ENCODE peak calls at places on chromosomes 13 and 19, in five cellular contexts. P, Z, I, Q and X are unnamed samples.

GRCh38 chr13:77915676-77916075 is 3.0 kb downstream of the EDNRB start:
- DNase-seq in P (no peak), Z (no peak), I (no peak), Q (no peak), X (no peak)

GRCh38 chr19:1295169-1296012 is 9.7 kb downstream of the EFNA2 start:
- DNase-seq in P (no peak), Z (peak), I (no peak), Q (peak), X (peak)

GRCh38 chr19:4338441-4339350 is at the start of gene STAP2:
- DNase-seq in P (peak), Z (peak), I (no peak), Q (peak), X (peak)

GRCh38 chr13:73754727-73755292 is 379.4 kb downstream of the KLF12 start:
- DNase-seq in P (peak), Z (peak), I (peak), Q (no peak), X (peak)

GRCh38 chr19:752652-753517 is 2.0 kb downstream of the MISP start:
- DNase-seq in P (peak), Z (no peak), I (peak), Q (peak), X (no peak)

GRCh38 chr13:30034448-30034795 is 184.0 kb upstream of the UBL3 start:
- DNase-seq in P (no peak), Z (no peak), I (peak), Q (no peak), X (no peak)

GRCh38 chr13:25046985-25047660 is 48.8 kb upstream of the PABPC3 start:
- DNase-seq in P (no peak), Z (peak), I (peak), Q (peak), X (no peak)

GRCh38 chr13:32267836-32268439 is 47.2 kb downstream of the ZAR1L start:
- DNase-seq in P (peak), Z (peak), I (no peak), Q (no peak), X (peak)

GRCh38 chr13:45413826-45414312 is 4.3 kb downstream of the SLC25A30 start:
- DNase-seq in P (no peak), Z (no peak), I (no peak), Q (no peak), X (no peak)

GRCh38 chr13:42981317-42981716 is 10.7 kb downstream of the EPSTI1 start:
- DNase-seq in P (no peak), Z (no peak), I (peak), Q (no peak), X (no peak)

GRCh38 chr13:99322297-99323103 is 15.3 kb upstream of the GPR183 start:
- DNase-seq in P (no peak), Z (no peak), I (peak), Q (no peak), X (no peak)

GRCh38 chr19:47853003-47853402 is 6.0 kb upstream of the TPRX2 start:
- DNase-seq in P (no peak), Z (no peak), I (no peak), Q (no peak), X (no peak)

GRCh38 chr13:108270442-108270841 is 924 bp downstream of the TNFSF13B start:
- DNase-seq in P (no peak), Z (no peak), I (no peak), Q (no peak), X (no peak)

GRCh38 chr13:41513600-41513999 is 56.2 kb downstream of the RGCC start:
- DNase-seq in P (no peak), Z (no peak), I (no peak), Q (no peak), X (no peak)

GRCh38 chr13:51034906-51035305 is 76.2 kb downstream of the C13orf42 start:
- DNase-seq in P (peak), Z (no peak), I (no peak), Q (no peak), X (no peak)

GRCh38 chr13:78121459-78122348 is 203.1 kb upstream of the EDNRB start:
- DNase-seq in P (peak), Z (peak), I (peak), Q (no peak), X (peak)

GRCh38 chr19:10979950-10980349 is 19.1 kb downstream of the SMARCA4 start:
- DNase-seq in P (no peak), Z (no peak), I (no peak), Q (no peak), X (peak)

GRCh38 chr13:59743195-59743594 is 420.5 kb downstream of the DIAPH3 start:
- DNase-seq in P (no peak), Z (no peak), I (peak), Q (no peak), X (no peak)

GRCh38 chr19:51573331-51573730 is 2.2 kb downstream of the ZNF175 start:
- DNase-seq in P (no peak), Z (no peak), I (peak), Q (no peak), X (no peak)

GRCh38 chr13:40563350-40564125 is 102.9 kb downstream of the FOXO1 start:
- DNase-seq in P (no peak), Z (peak), I (no peak), Q (no peak), X (no peak)

GRCh38 chr13:44373247-44373600 is 400 bp upstream of the SERP2 start:
- DNase-seq in P (no peak), Z (no peak), I (no peak), Q (peak), X (no peak)

GRCh38 chr13:54573186-54573585 is 1544.6 kb downstream of the OLFM4 start:
- DNase-seq in P (no peak), Z (no peak), I (no peak), Q (no peak), X (no peak)

GRCh38 chr19:7783991-7784421 is 21.0 kb downstream of the CLEC4M start:
- DNase-seq in P (no peak), Z (no peak), I (peak), Q (no peak), X (no peak)

GRCh38 chr13:75913925-75914324 is 277.8 kb downstream of the LMO7 start:
- DNase-seq in P (no peak), Z (no peak), I (no peak), Q (no peak), X (no peak)

GRCh38 chr13:19794552-19795143 is 11.9 kb upstream of the PSPC1 start:
- DNase-seq in P (no peak), Z (no peak), I (no peak), Q (peak), X (no peak)

GRCh38 chr13:41229356-41229755 is 34.0 kb downstream of the MTRF1 start:
- DNase-seq in P (no peak), Z (no peak), I (no peak), Q (no peak), X (no peak)

GRCh38 chr19:7868671-7869452 is 5.3 kb downstream of the PRR36 start:
- DNase-seq in P (peak), Z (peak), I (peak), Q (peak), X (peak)

GRCh38 chr19:42290523-42291436 is 11.2 kb upstream of the PRR19 start:
- DNase-seq in P (no peak), Z (peak), I (no peak), Q (peak), X (peak)

GRCh38 chr13:91241249-91241648 is 106.2 kb upstream of the MIR17HG start:
- DNase-seq in P (no peak), Z (no peak), I (no peak), Q (no peak), X (no peak)

DNA sequence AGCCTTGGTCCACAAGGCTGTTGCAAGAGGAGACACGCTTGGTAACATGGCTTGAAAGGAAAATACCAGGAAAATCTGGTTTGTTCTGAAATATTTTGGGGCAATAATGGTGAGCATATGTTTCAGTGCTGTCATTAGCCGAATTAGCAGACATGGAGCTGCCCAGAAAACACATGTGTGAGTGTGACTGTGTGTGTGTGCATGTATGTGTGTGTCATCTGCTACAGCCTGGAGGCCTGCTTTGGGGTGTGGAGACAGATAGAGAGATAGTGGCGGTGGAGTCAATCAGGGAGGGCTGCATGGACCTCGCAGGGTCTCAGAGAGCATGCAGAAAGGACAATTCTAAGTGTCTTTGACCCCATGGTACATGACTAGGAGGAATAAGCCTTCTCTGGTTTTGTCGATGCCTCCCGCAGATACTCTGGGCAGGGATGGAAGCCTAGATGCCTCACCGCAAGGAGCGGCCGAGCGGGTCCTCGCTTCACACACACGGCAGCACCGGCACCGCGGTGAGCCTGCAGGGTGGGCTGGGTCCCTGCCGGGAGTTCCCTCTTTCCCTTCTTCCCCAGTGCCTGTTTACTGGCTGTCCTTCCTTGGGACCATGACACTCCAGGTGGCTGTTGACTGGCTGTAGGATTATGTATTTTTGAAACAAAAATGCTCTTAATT is 3.5 kb downstream of the KCTD15 start:
- DNase-seq in P (no peak), Z (no peak), I (no peak), Q (peak), X (no peak)
- H3K9ac ChIP-seq in P (no peak), Z (no peak), I (no peak), Q (no peak), X (no peak)

GRCh38 chr13:33728271-33729037 is 89.5 kb upstream of the RFC3 start:
- DNase-seq in P (no peak), Z (no peak), I (no peak), Q (peak), X (no peak)
- H3K9ac ChIP-seq in P (no peak), Z (no peak), I (no peak), Q (no peak), X (no peak)

DNA sequence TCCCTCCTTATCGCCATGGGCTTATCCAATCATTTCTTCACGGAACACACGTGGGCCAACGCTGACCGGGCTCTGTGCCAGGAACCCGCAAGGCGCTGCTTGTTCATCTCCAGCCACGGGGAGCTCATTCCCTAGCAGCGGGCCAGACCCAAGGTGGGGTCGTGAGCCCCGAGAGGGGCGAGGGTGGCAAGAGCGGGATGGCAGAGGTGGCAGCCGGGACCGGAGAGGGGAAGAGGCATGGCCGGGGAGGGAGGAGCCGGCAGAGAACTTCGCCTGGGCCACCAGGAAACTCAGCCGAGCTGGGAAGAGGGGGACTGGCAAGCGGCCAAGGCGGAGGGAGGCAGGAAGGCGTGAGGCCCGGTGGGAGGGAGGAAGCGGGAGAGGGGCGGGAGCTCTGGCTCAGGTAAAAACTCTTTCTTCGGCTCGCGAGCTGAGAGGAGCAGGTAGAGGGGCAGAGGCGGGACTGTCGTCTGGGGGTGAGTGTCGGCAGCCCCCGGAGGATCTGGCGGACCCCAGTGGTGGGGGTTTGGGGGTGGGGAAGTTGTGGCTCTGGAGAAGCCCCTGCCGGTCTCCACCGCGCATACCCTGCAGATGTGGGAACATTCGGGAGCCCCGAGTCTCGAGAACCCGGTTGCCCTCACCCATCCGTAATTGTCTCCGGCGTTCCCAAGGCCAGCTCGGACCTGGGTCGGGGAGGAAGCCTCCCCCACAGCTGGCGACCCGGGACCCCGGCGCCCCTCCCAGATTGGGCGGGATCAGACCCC is at the start of gene B3GNT3:
- DNase-seq in P (peak), Z (peak), I (no peak), Q (peak), X (no peak)
- H3K9ac ChIP-seq in P (peak), Z (no peak), I (no peak), Q (no peak), X (no peak)

GRCh38 chr19:18044825-18045304 is 36.9 kb downstream of the ARRDC2 start:
- DNase-seq in P (peak), Z (peak), I (peak), Q (peak), X (peak)
- H3K9ac ChIP-seq in P (peak), Z (no peak), I (peak), Q (no peak), X (peak)

DNA sequence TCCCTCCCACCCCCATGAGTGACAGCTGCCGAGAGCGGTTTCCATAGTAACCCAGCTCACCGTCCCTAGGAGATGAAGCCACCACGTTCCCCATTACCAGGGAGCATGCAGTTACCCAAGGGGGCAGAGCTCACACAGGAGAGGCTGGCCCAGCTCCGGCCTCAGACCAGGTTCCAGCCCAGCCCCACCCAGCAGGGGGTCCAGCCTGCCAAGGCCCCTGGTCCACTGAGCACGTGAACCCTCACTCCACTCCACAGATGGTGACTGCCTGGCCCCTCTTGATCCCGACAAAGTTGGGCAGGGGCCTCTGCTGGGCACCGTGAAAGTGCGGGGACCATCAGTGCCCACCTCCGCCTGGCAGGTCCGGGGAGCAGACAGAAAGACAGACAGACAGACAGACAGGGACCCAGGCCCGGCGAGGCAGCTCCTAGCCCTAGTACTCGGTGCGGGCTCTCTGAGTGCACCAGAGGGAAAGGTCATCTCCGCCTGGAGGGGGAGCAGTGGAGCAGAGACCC is 50.7 kb downstream of the CELF5 start:
- DNase-seq in P (no peak), Z (peak), I (no peak), Q (no peak), X (peak)
- H3K9ac ChIP-seq in P (peak), Z (no peak), I (no peak), Q (no peak), X (peak)

DNA sequence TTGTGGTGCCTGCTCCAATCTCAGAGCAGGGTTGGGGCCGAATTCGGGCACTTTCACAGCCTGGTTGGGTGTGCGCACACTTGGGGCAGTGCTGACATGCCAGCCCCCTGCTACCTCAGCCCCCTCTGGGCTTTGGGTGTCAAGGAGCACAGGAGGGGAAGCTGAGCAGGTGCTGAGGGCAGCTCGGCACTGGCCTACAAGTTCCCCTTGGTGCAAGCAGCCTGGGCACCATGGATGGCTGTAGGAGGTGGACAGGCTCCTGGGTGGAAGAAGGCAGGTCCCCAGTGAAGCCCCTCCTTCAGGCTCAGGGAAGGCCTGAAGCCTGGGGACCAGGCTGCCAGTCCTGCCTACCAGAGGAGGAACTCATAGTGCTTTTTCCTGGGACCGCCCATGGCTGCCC is 326.6 kb downstream of the NDFIP2 start:
- DNase-seq in P (no peak), Z (no peak), I (no peak), Q (peak), X (no peak)
- H3K9ac ChIP-seq in P (no peak), Z (no peak), I (no peak), Q (no peak), X (no peak)

GRCh38 chr19:41193420-41194156 is 569 bp downstream of the CYP2S1 start:
- DNase-seq in P (no peak), Z (peak), I (no peak), Q (no peak), X (no peak)
- H3K9ac ChIP-seq in P (peak), Z (peak), I (no peak), Q (no peak), X (no peak)

DNA sequence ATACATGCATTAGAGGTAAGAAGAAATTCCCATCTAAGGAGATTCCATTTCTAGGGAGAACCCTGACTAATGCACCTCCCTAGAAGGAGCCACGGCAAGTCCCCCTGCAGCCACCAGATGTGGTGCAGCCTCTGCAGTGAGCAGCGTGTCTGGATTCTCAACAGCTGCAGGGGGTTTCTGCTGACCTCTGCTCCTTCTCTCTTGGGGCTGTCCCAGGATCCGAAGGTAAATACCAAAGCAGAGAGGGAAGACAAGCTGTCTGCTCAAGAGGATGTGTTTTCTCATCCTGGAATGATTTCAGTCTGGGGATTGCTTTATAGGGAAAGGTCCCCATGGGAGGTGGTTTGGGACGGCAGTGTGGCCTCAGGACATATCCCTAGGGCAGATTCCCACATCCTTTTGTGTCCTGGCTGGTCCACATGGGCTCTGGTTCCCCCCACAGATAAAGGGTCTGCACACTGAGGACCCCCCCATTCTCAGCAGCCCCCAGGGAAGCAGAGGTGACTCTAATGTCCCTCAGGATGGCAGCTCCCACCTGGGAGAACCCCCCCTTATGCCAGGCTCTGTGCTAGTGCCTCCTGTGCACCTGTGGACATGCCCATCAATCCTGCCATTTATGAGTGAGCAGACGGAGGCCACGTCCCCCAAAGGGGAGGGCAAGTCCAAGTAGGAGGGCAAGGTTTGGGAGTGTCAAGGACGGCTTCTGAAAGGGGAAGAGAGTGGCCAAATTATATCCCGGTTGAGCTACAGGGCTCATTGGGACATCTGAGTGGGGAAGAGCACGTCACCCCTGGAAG is 10.3 kb upstream of the OR10H5 start:
- DNase-seq in P (no peak), Z (no peak), I (no peak), Q (no peak), X (no peak)
- H3K9ac ChIP-seq in P (no peak), Z (no peak), I (no peak), Q (no peak), X (no peak)

DNA sequence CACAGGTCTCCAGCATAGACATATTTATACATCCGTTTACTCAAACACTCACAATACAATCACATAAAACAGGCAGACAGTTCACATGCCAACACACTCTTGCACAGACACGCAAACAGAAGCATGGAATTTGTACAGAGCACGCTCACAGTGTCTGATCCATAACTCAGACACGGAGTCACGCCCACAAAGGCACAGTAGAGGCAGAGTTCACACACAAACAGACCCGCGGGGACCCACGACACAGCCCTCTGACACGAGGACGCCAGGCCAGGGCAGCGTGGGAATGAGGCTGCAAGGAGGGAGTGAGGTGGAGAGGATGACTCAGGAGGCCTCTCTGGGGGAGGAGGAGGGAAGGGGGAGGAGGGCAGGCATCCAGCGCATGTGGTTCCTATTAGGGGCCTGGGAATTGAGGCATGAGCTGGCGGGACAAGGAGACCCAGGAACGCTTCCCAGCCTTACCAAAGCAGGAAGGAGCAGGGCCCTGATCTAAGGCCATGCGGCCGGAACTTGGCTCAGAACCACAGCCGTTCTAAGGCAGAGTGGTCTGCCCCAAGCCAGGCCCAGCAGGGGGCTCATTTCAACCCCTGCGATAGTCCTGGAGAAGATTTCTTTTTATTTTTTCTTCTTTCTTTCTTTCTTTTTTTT is 9.1 kb upstream of the OLFM2 start:
- DNase-seq in P (peak), Z (peak), I (peak), Q (peak), X (no peak)
- H3K9ac ChIP-seq in P (no peak), Z (no peak), I (peak), Q (no peak), X (no peak)